ENCODE peak calls at places on chromosomes 5 and 9, in seven cellular contexts. One of them, this sample, is unnamed.
A peak's percentile ranks its signal among the peaks of the same experiment; 100 is the strongest.

GRCh38 chr5:80128129-80128528 is 93.0 kb downstream of the THBS4 start:
- DNase-seq in effector memory CD4-positive, alpha-beta T cell: no peak
- DNase-seq in mammary epithelial cell: no peak
- DNase-seq in bronchial epithelial cell: no peak
- DNase-seq in fibroblast of lung: no peak
- DNase-seq in CD8-positive, alpha-beta T cell: no peak
- DNase-seq in CD8-positive, alpha-beta memory T cell: no peak
- DNase-seq in this sample: peak; percentile 63

GRCh38 chr5:100535060-100536005 is at the start of gene FAM174A:
- DNase-seq in effector memory CD4-positive, alpha-beta T cell: peak; percentile 88
- DNase-seq in mammary epithelial cell: peak; percentile 92
- DNase-seq in bronchial epithelial cell: peak; percentile 92
- DNase-seq in fibroblast of lung: peak; percentile 98
- DNase-seq in CD8-positive, alpha-beta T cell: peak; percentile 91
- DNase-seq in CD8-positive, alpha-beta memory T cell: peak; percentile 94
- DNase-seq in this sample: peak; percentile 90

GRCh38 chr5:79834420-79835219 is 145.0 kb downstream of the CMYA5 start:
- DNase-seq in effector memory CD4-positive, alpha-beta T cell: no peak
- DNase-seq in mammary epithelial cell: no peak
- DNase-seq in bronchial epithelial cell: no peak
- DNase-seq in fibroblast of lung: no peak
- DNase-seq in CD8-positive, alpha-beta T cell: no peak
- DNase-seq in CD8-positive, alpha-beta memory T cell: no peak
- DNase-seq in this sample: no peak

GRCh38 chr9:23088932-23089364 is 642.3 kb downstream of the DMRTA1 start:
- DNase-seq in effector memory CD4-positive, alpha-beta T cell: no peak
- DNase-seq in mammary epithelial cell: no peak
- DNase-seq in bronchial epithelial cell: peak; percentile 10
- DNase-seq in fibroblast of lung: no peak
- DNase-seq in CD8-positive, alpha-beta T cell: no peak
- DNase-seq in CD8-positive, alpha-beta memory T cell: no peak
- DNase-seq in this sample: no peak

GRCh38 chr9:97408562-97408961 is 3.3 kb upstream of the TDRD7 start:
- DNase-seq in effector memory CD4-positive, alpha-beta T cell: no peak
- DNase-seq in mammary epithelial cell: no peak
- DNase-seq in bronchial epithelial cell: no peak
- DNase-seq in fibroblast of lung: no peak
- DNase-seq in CD8-positive, alpha-beta T cell: no peak
- DNase-seq in CD8-positive, alpha-beta memory T cell: no peak
- DNase-seq in this sample: no peak

GRCh38 chr9:20623748-20624124 is 1.4 kb upstream of the MLLT3 start:
- DNase-seq in effector memory CD4-positive, alpha-beta T cell: no peak
- DNase-seq in mammary epithelial cell: no peak
- DNase-seq in bronchial epithelial cell: no peak
- DNase-seq in fibroblast of lung: no peak
- DNase-seq in CD8-positive, alpha-beta T cell: no peak
- DNase-seq in CD8-positive, alpha-beta memory T cell: no peak
- DNase-seq in this sample: no peak

GRCh38 chr9:19231126-19232035 is 888 bp downstream of the DENND4C start:
- DNase-seq in effector memory CD4-positive, alpha-beta T cell: no peak
- DNase-seq in mammary epithelial cell: peak; percentile 37
- DNase-seq in bronchial epithelial cell: peak; percentile 32
- DNase-seq in fibroblast of lung: peak; percentile 33
- DNase-seq in CD8-positive, alpha-beta T cell: no peak
- DNase-seq in CD8-positive, alpha-beta memory T cell: no peak
- DNase-seq in this sample: no peak

GRCh38 chr5:160054047-160054446 is 45.1 kb downstream of the TTC1 start:
- DNase-seq in effector memory CD4-positive, alpha-beta T cell: no peak
- DNase-seq in mammary epithelial cell: no peak
- DNase-seq in bronchial epithelial cell: peak; percentile 4
- DNase-seq in fibroblast of lung: no peak
- DNase-seq in CD8-positive, alpha-beta T cell: no peak
- DNase-seq in CD8-positive, alpha-beta memory T cell: no peak
- DNase-seq in this sample: no peak

GRCh38 chr5:172085738-172086137 is 79.3 kb upstream of the FBXW11 start:
- DNase-seq in effector memory CD4-positive, alpha-beta T cell: no peak
- DNase-seq in mammary epithelial cell: no peak
- DNase-seq in bronchial epithelial cell: no peak
- DNase-seq in fibroblast of lung: no peak
- DNase-seq in CD8-positive, alpha-beta T cell: no peak
- DNase-seq in CD8-positive, alpha-beta memory T cell: no peak
- DNase-seq in this sample: no peak

GRCh38 chr9:137254624-137255447 is at the start of gene NELFB:
- DNase-seq in effector memory CD4-positive, alpha-beta T cell: peak; percentile 90
- DNase-seq in mammary epithelial cell: peak; percentile 81
- DNase-seq in bronchial epithelial cell: peak; percentile 48
- DNase-seq in fibroblast of lung: peak; percentile 83
- DNase-seq in CD8-positive, alpha-beta T cell: peak; percentile 97
- DNase-seq in CD8-positive, alpha-beta memory T cell: peak; percentile 94
- DNase-seq in this sample: peak; percentile 41

GRCh38 chr9:2418619-2419018 is 203.0 kb upstream of the VLDLR start:
- DNase-seq in effector memory CD4-positive, alpha-beta T cell: no peak
- DNase-seq in mammary epithelial cell: peak; percentile 41
- DNase-seq in bronchial epithelial cell: peak; percentile 40
- DNase-seq in fibroblast of lung: peak; percentile 74
- DNase-seq in CD8-positive, alpha-beta T cell: no peak
- DNase-seq in CD8-positive, alpha-beta memory T cell: no peak
- DNase-seq in this sample: peak; percentile 73

GRCh38 chr9:78791779-78792178 is 494.9 kb downstream of the PSAT1 start:
- DNase-seq in effector memory CD4-positive, alpha-beta T cell: no peak
- DNase-seq in mammary epithelial cell: no peak
- DNase-seq in bronchial epithelial cell: peak; percentile 12
- DNase-seq in fibroblast of lung: peak; percentile 8
- DNase-seq in CD8-positive, alpha-beta T cell: no peak
- DNase-seq in CD8-positive, alpha-beta memory T cell: no peak
- DNase-seq in this sample: no peak

GRCh38 chr5:158162479-158162878 is 303.5 kb upstream of the CLINT1 start:
- DNase-seq in effector memory CD4-positive, alpha-beta T cell: no peak
- DNase-seq in mammary epithelial cell: no peak
- DNase-seq in bronchial epithelial cell: no peak
- DNase-seq in fibroblast of lung: no peak
- DNase-seq in CD8-positive, alpha-beta T cell: no peak
- DNase-seq in CD8-positive, alpha-beta memory T cell: no peak
- DNase-seq in this sample: no peak

GRCh38 chr9:70093944-70094343 is 50.3 kb downstream of the MAMDC2 start:
- DNase-seq in effector memory CD4-positive, alpha-beta T cell: no peak
- DNase-seq in mammary epithelial cell: peak; percentile 47
- DNase-seq in bronchial epithelial cell: peak; percentile 18
- DNase-seq in fibroblast of lung: peak; percentile 33
- DNase-seq in CD8-positive, alpha-beta T cell: no peak
- DNase-seq in CD8-positive, alpha-beta memory T cell: peak; percentile 9
- DNase-seq in this sample: no peak

GRCh38 chr5:143055596-143056330 is 285.6 kb downstream of the ARHGAP26 start:
- DNase-seq in effector memory CD4-positive, alpha-beta T cell: no peak
- DNase-seq in mammary epithelial cell: no peak
- DNase-seq in bronchial epithelial cell: peak; percentile 71
- DNase-seq in fibroblast of lung: no peak
- DNase-seq in CD8-positive, alpha-beta T cell: no peak
- DNase-seq in CD8-positive, alpha-beta memory T cell: no peak
- DNase-seq in this sample: no peak

GRCh38 chr5:143057580-143057999 is 287.4 kb downstream of the ARHGAP26 start:
- DNase-seq in effector memory CD4-positive, alpha-beta T cell: no peak
- DNase-seq in mammary epithelial cell: no peak
- DNase-seq in bronchial epithelial cell: no peak
- DNase-seq in fibroblast of lung: peak; percentile 50
- DNase-seq in CD8-positive, alpha-beta T cell: no peak
- DNase-seq in CD8-positive, alpha-beta memory T cell: no peak
- DNase-seq in this sample: no peak

GRCh38 chr5:143054480-143054941 is 284.3 kb downstream of the ARHGAP26 start:
- DNase-seq in effector memory CD4-positive, alpha-beta T cell: no peak
- DNase-seq in mammary epithelial cell: no peak
- DNase-seq in bronchial epithelial cell: peak; percentile 49
- DNase-seq in fibroblast of lung: no peak
- DNase-seq in CD8-positive, alpha-beta T cell: no peak
- DNase-seq in CD8-positive, alpha-beta memory T cell: no peak
- DNase-seq in this sample: peak; percentile 57

GRCh38 chr5:143056792-143057579 is 286.8 kb downstream of the ARHGAP26 start:
- DNase-seq in effector memory CD4-positive, alpha-beta T cell: no peak
- DNase-seq in mammary epithelial cell: no peak
- DNase-seq in bronchial epithelial cell: no peak
- DNase-seq in fibroblast of lung: no peak
- DNase-seq in CD8-positive, alpha-beta T cell: no peak
- DNase-seq in CD8-positive, alpha-beta memory T cell: no peak
- DNase-seq in this sample: no peak

GRCh38 chr5:143056331-143056689 is 286.1 kb downstream of the ARHGAP26 start:
- DNase-seq in effector memory CD4-positive, alpha-beta T cell: no peak
- DNase-seq in mammary epithelial cell: no peak
- DNase-seq in bronchial epithelial cell: no peak
- DNase-seq in fibroblast of lung: no peak
- DNase-seq in CD8-positive, alpha-beta T cell: no peak
- DNase-seq in CD8-positive, alpha-beta memory T cell: no peak
- DNase-seq in this sample: no peak
- H3K4me3 ChIP-seq in effector memory CD4-positive, alpha-beta T cell: no peak overlapping the region
- H3K4me3 ChIP-seq in mammary epithelial cell: no peak overlapping the region
- H3K4me3 ChIP-seq in bronchial epithelial cell: no peak overlapping the region
- H3K4me3 ChIP-seq in fibroblast of lung: no peak overlapping the region
- H3K4me3 ChIP-seq in CD8-positive, alpha-beta T cell: no peak overlapping the region
- H3K4me3 ChIP-seq in CD8-positive, alpha-beta memory T cell: no peak overlapping the region
- H3K4me3 ChIP-seq in this sample: no peak overlapping the region

DNA sequence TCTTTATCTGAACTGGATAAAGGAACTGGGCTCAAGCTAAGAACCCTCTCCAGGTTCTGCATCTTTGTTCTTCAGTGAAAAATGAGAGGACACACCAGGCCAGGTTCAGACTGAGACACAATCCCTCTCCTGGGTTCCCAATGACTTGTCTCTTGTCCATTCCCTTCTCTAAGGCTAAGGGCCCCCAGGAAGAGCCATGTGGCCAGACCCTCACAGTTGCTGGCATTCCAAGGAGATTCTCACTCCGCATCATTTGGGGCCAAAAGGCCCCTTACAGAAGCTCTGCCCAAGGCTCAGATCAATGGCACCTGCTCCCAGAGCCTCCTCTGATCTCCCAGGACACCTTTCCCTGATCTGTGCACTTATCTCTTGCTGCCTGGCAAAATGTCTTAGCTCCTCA is 4.9 kb downstream of the IL4 start:
- DNase-seq in effector memory CD4-positive, alpha-beta T cell: no peak
- DNase-seq in mammary epithelial cell: no peak
- DNase-seq in bronchial epithelial cell: no peak
- DNase-seq in fibroblast of lung: no peak
- DNase-seq in CD8-positive, alpha-beta T cell: no peak
- DNase-seq in CD8-positive, alpha-beta memory T cell: no peak
- DNase-seq in this sample: no peak
- H3K4me3 ChIP-seq in effector memory CD4-positive, alpha-beta T cell: no peak overlapping the region
- H3K4me3 ChIP-seq in mammary epithelial cell: no peak overlapping the region
- H3K4me3 ChIP-seq in bronchial epithelial cell: no peak overlapping the region
- H3K4me3 ChIP-seq in fibroblast of lung: no peak overlapping the region
- H3K4me3 ChIP-seq in CD8-positive, alpha-beta T cell: no peak overlapping the region
- H3K4me3 ChIP-seq in CD8-positive, alpha-beta memory T cell: no peak overlapping the region
- H3K4me3 ChIP-seq in this sample: no peak overlapping the region

DNA sequence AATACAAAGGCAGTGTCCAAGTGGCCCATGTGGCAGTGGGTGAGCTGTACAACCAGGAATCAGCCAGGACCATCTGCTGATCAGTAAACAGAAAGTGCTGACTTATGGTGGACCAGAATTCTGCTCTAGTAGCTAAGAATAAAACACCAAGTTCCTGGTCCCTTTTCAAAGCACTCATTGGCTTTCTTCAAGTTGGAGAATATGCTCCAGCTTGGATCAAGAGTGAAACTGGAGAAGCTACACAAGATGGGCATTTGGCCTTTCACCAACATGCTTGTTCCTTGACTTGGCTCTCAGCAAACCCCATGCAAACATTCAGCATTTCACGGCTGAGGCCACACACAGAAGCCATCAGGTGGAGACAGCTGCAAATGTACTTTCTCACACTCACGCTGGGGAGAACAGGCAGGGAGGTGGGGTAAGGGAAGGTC is 32.1 kb downstream of the MARCHF3 start:
- DNase-seq in effector memory CD4-positive, alpha-beta T cell: no peak
- DNase-seq in mammary epithelial cell: no peak
- DNase-seq in bronchial epithelial cell: no peak
- DNase-seq in fibroblast of lung: peak; percentile 42
- DNase-seq in CD8-positive, alpha-beta T cell: no peak
- DNase-seq in CD8-positive, alpha-beta memory T cell: no peak
- DNase-seq in this sample: peak; percentile 60
- H3K4me3 ChIP-seq in effector memory CD4-positive, alpha-beta T cell: no peak overlapping the region
- H3K4me3 ChIP-seq in mammary epithelial cell: no peak overlapping the region
- H3K4me3 ChIP-seq in bronchial epithelial cell: no peak overlapping the region
- H3K4me3 ChIP-seq in fibroblast of lung: no peak overlapping the region
- H3K4me3 ChIP-seq in CD8-positive, alpha-beta T cell: no peak overlapping the region
- H3K4me3 ChIP-seq in CD8-positive, alpha-beta memory T cell: no peak overlapping the region
- H3K4me3 ChIP-seq in this sample: no peak overlapping the region

GRCh38 chr5:124654418-124654817 is 92.0 kb downstream of the ZNF608 start:
- DNase-seq in effector memory CD4-positive, alpha-beta T cell: no peak
- DNase-seq in mammary epithelial cell: no peak
- DNase-seq in bronchial epithelial cell: no peak
- DNase-seq in fibroblast of lung: no peak
- DNase-seq in CD8-positive, alpha-beta T cell: no peak
- DNase-seq in CD8-positive, alpha-beta memory T cell: no peak
- DNase-seq in this sample: no peak

GRCh38 chr5:124655211-124655880 is 91.1 kb downstream of the ZNF608 start:
- DNase-seq in effector memory CD4-positive, alpha-beta T cell: no peak
- DNase-seq in mammary epithelial cell: no peak
- DNase-seq in bronchial epithelial cell: peak; percentile 85
- DNase-seq in fibroblast of lung: peak; percentile 81
- DNase-seq in CD8-positive, alpha-beta T cell: no peak
- DNase-seq in CD8-positive, alpha-beta memory T cell: no peak
- DNase-seq in this sample: no peak

GRCh38 chr5:124658867-124659557 is 87.4 kb downstream of the ZNF608 start:
- DNase-seq in effector memory CD4-positive, alpha-beta T cell: no peak
- DNase-seq in mammary epithelial cell: no peak
- DNase-seq in bronchial epithelial cell: no peak
- DNase-seq in fibroblast of lung: no peak
- DNase-seq in CD8-positive, alpha-beta T cell: no peak
- DNase-seq in CD8-positive, alpha-beta memory T cell: no peak
- DNase-seq in this sample: no peak

GRCh38 chr5:124652892-124653441 is 93.5 kb downstream of the ZNF608 start:
- DNase-seq in effector memory CD4-positive, alpha-beta T cell: no peak
- DNase-seq in mammary epithelial cell: no peak
- DNase-seq in bronchial epithelial cell: no peak
- DNase-seq in fibroblast of lung: no peak
- DNase-seq in CD8-positive, alpha-beta T cell: no peak
- DNase-seq in CD8-positive, alpha-beta memory T cell: no peak
- DNase-seq in this sample: no peak

GRCh38 chr5:124655943-124656459 is 90.4 kb downstream of the ZNF608 start:
- DNase-seq in effector memory CD4-positive, alpha-beta T cell: no peak
- DNase-seq in mammary epithelial cell: peak; percentile 88
- DNase-seq in bronchial epithelial cell: peak; percentile 96
- DNase-seq in fibroblast of lung: peak; percentile 90
- DNase-seq in CD8-positive, alpha-beta T cell: no peak
- DNase-seq in CD8-positive, alpha-beta memory T cell: no peak
- DNase-seq in this sample: peak; percentile 71
- H3K4me3 ChIP-seq in effector memory CD4-positive, alpha-beta T cell: no peak overlapping the region
- H3K4me3 ChIP-seq in mammary epithelial cell: no peak overlapping the region
- H3K4me3 ChIP-seq in bronchial epithelial cell: no peak overlapping the region
- H3K4me3 ChIP-seq in fibroblast of lung: no peak overlapping the region
- H3K4me3 ChIP-seq in CD8-positive, alpha-beta T cell: no peak overlapping the region
- H3K4me3 ChIP-seq in CD8-positive, alpha-beta memory T cell: no peak overlapping the region
- H3K4me3 ChIP-seq in this sample: peak overlapping the region; percentile 10

GRCh38 chr5:149526855-149527590 is 24.2 kb downstream of the CSNK1A1 start:
- DNase-seq in effector memory CD4-positive, alpha-beta T cell: no peak
- DNase-seq in mammary epithelial cell: no peak
- DNase-seq in bronchial epithelial cell: no peak
- DNase-seq in fibroblast of lung: no peak
- DNase-seq in CD8-positive, alpha-beta T cell: no peak
- DNase-seq in CD8-positive, alpha-beta memory T cell: no peak
- DNase-seq in this sample: no peak

GRCh38 chr5:149532413-149532812 is 18.8 kb downstream of the CSNK1A1 start:
- DNase-seq in effector memory CD4-positive, alpha-beta T cell: no peak
- DNase-seq in mammary epithelial cell: no peak
- DNase-seq in bronchial epithelial cell: no peak
- DNase-seq in fibroblast of lung: no peak
- DNase-seq in CD8-positive, alpha-beta T cell: no peak
- DNase-seq in CD8-positive, alpha-beta memory T cell: no peak
- DNase-seq in this sample: no peak

GRCh38 chr5:149529463-149529862 is 21.8 kb downstream of the CSNK1A1 start:
- DNase-seq in effector memory CD4-positive, alpha-beta T cell: no peak
- DNase-seq in mammary epithelial cell: no peak
- DNase-seq in bronchial epithelial cell: no peak
- DNase-seq in fibroblast of lung: no peak
- DNase-seq in CD8-positive, alpha-beta T cell: no peak
- DNase-seq in CD8-positive, alpha-beta memory T cell: no peak
- DNase-seq in this sample: no peak

GRCh38 chr5:149528661-149529060 is 22.6 kb downstream of the CSNK1A1 start:
- DNase-seq in effector memory CD4-positive, alpha-beta T cell: no peak
- DNase-seq in mammary epithelial cell: peak; percentile 63
- DNase-seq in bronchial epithelial cell: peak; percentile 57
- DNase-seq in fibroblast of lung: no peak
- DNase-seq in CD8-positive, alpha-beta T cell: no peak
- DNase-seq in CD8-positive, alpha-beta memory T cell: no peak
- DNase-seq in this sample: no peak
- H3K4me3 ChIP-seq in effector memory CD4-positive, alpha-beta T cell: no peak overlapping the region
- H3K4me3 ChIP-seq in mammary epithelial cell: no peak overlapping the region
- H3K4me3 ChIP-seq in bronchial epithelial cell: no peak overlapping the region
- H3K4me3 ChIP-seq in fibroblast of lung: no peak overlapping the region
- H3K4me3 ChIP-seq in CD8-positive, alpha-beta T cell: no peak overlapping the region
- H3K4me3 ChIP-seq in CD8-positive, alpha-beta memory T cell: no peak overlapping the region
- H3K4me3 ChIP-seq in this sample: no peak overlapping the region

This sample was measured in skeletal muscle cell.